ENCODE peak calls at places on chromosomes 1 and 21, in six cellular contexts. One of them, this sample, is unnamed.

GRCh38 chr1:186887198-186887597 is 58.4 kb downstream of the PLA2G4A start:
- DNase-seq in fibroblast of lung: no peak
- DNase-seq in GM23248: no peak
- DNase-seq in K562: no peak
- DNase-seq in SK-N-SH: no peak
- DNase-seq in endodermal cell: no peak
- DNase-seq in this sample: peak

GRCh38 chr1:221711156-221711577 is 30.7 kb downstream of the DUSP10 start:
- DNase-seq in fibroblast of lung: no peak
- DNase-seq in GM23248: no peak
- DNase-seq in K562: no peak
- DNase-seq in SK-N-SH: no peak
- DNase-seq in endodermal cell: no peak
- DNase-seq in this sample: no peak

GRCh38 chr1:10788592-10789006 is 7.8 kb downstream of the CASZ1 start:
- DNase-seq in fibroblast of lung: no peak
- DNase-seq in GM23248: no peak
- DNase-seq in K562: no peak
- DNase-seq in SK-N-SH: peak
- DNase-seq in endodermal cell: peak
- DNase-seq in this sample: no peak

GRCh38 chr1:110337704-110338199 is 1.4 kb upstream of the RBM15 start:
- DNase-seq in fibroblast of lung: no peak
- DNase-seq in GM23248: peak
- DNase-seq in K562: peak
- DNase-seq in SK-N-SH: peak
- DNase-seq in endodermal cell: peak
- DNase-seq in this sample: no peak

GRCh38 chr1:235112297-235113182 is 16.1 kb downstream of the TOMM20 start:
- DNase-seq in fibroblast of lung: no peak
- DNase-seq in GM23248: no peak
- DNase-seq in K562: no peak
- DNase-seq in SK-N-SH: no peak
- DNase-seq in endodermal cell: peak
- DNase-seq in this sample: no peak

GRCh38 chr21:37407719-37408455 is 41.3 kb downstream of the DYRK1A start:
- DNase-seq in fibroblast of lung: peak
- DNase-seq in GM23248: peak
- DNase-seq in K562: no peak
- DNase-seq in SK-N-SH: no peak
- DNase-seq in endodermal cell: no peak
- DNase-seq in this sample: peak

GRCh38 chr1:173253046-173253445 is 45.9 kb upstream of the TNFSF4 start:
- DNase-seq in fibroblast of lung: peak
- DNase-seq in GM23248: peak
- DNase-seq in K562: no peak
- DNase-seq in SK-N-SH: no peak
- DNase-seq in endodermal cell: no peak
- DNase-seq in this sample: peak

GRCh38 chr1:55309053-55309452 is 93.9 kb upstream of the USP24 start:
- DNase-seq in fibroblast of lung: peak
- DNase-seq in GM23248: no peak
- DNase-seq in K562: no peak
- DNase-seq in SK-N-SH: no peak
- DNase-seq in endodermal cell: peak
- DNase-seq in this sample: peak

GRCh38 chr1:214525535-214526019 is 25.8 kb downstream of the PTPN14 start:
- DNase-seq in fibroblast of lung: peak
- DNase-seq in GM23248: peak
- DNase-seq in K562: no peak
- DNase-seq in SK-N-SH: no peak
- DNase-seq in endodermal cell: no peak
- DNase-seq in this sample: peak

GRCh38 chr1:26744075-26744958 is 43.4 kb upstream of the PIGV start:
- DNase-seq in fibroblast of lung: peak
- DNase-seq in GM23248: peak
- DNase-seq in K562: peak
- DNase-seq in SK-N-SH: peak
- DNase-seq in endodermal cell: peak
- DNase-seq in this sample: peak
- H3K9ac ChIP-seq in fibroblast of lung: no peak
- H3K9ac ChIP-seq in GM23248: peak
- H3K9ac ChIP-seq in K562: peak
- H3K9ac ChIP-seq in SK-N-SH: peak
- H3K9ac ChIP-seq in endodermal cell: no peak
- H3K9ac ChIP-seq in this sample: peak

DNA sequence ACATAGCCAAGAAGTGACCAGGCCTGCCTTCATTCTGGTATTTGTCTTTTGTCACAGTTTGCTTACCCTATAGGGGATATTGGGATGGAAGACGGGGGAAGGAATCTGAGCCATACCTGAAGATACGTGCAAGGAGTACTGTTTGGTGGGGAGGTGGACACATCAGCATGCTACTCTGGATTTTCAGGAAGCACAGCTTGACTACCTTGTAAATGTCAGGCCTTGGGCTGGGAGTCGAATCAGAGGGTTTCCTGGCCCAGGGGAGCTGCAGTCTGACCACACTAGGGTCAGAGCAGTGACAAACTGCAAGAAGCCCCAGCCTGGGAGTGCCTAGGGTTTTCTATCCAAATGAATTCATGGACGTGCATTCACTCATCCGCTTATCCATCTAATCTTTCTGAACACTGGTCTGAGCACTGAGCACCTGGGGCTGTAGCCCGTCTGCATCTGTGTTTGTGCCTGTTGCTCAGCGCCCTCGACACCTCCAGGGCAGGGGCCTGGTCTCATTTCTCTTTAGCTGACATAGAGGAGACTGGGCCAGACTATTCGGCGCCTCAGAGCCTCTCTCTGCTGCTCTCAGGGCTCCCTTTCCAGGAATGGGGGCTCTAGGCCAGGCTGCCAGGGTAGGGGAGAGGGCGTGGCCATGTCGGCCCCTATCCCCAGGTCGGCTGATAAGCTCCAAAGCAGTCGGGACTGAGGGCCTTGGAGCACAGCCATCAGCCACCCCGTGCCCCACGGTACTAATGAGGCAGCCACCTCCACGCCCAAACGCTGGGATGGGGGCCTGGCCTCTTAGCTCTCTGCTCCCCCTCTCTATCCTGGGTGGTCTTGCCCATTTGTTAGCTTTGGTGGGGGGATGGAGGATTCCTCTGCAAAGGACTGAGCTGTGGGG is 47.0 kb upstream of the SLC2A1 start:
- DNase-seq in fibroblast of lung: no peak
- DNase-seq in GM23248: no peak
- DNase-seq in K562: peak
- DNase-seq in SK-N-SH: peak
- DNase-seq in endodermal cell: peak
- DNase-seq in this sample: no peak
- H3K9ac ChIP-seq in fibroblast of lung: no peak
- H3K9ac ChIP-seq in GM23248: no peak
- H3K9ac ChIP-seq in K562: no peak
- H3K9ac ChIP-seq in SK-N-SH: no peak
- H3K9ac ChIP-seq in endodermal cell: no peak
- H3K9ac ChIP-seq in this sample: no peak

GRCh38 chr1:1432566-1432950 is 2.9 kb upstream of the VWA1 start:
- DNase-seq in fibroblast of lung: no peak
- DNase-seq in GM23248: no peak
- DNase-seq in K562: no peak
- DNase-seq in SK-N-SH: peak
- DNase-seq in endodermal cell: no peak
- DNase-seq in this sample: no peak
- H3K9ac ChIP-seq in fibroblast of lung: no peak
- H3K9ac ChIP-seq in GM23248: no peak
- H3K9ac ChIP-seq in K562: no peak
- H3K9ac ChIP-seq in SK-N-SH: no peak
- H3K9ac ChIP-seq in endodermal cell: no peak
- H3K9ac ChIP-seq in this sample: no peak

DNA sequence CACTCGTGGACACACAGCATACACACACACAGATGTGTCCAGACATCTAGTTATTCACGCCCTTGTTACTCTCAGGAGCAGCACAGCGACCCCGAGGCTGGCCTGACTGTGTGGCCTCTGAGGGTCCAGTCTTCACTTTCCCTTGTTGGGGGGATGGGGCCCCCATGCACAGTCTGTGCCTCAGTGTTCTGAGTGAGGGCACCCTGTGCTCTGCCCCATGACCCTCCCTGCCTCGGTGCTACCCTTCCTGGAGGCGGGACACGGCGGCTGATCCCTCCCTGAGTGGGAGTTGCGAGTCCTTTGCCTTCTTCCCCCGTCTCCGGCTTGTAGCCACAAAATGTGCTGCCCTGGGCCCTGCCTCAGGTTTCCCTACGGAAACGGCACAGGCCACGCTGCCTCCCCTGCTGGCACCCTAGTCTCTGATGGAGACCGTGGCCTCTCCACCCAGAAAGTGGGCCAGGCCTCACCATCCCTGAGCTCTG is 8.6 kb downstream of the CSTB start:
- DNase-seq in fibroblast of lung: no peak
- DNase-seq in GM23248: no peak
- DNase-seq in K562: no peak
- DNase-seq in SK-N-SH: no peak
- DNase-seq in endodermal cell: no peak
- DNase-seq in this sample: no peak
- H3K9ac ChIP-seq in fibroblast of lung: no peak
- H3K9ac ChIP-seq in GM23248: peak
- H3K9ac ChIP-seq in K562: peak
- H3K9ac ChIP-seq in SK-N-SH: no peak
- H3K9ac ChIP-seq in endodermal cell: no peak
- H3K9ac ChIP-seq in this sample: peak

GRCh38 chr1:44646711-44647110 is 27.6 kb downstream of the TMEM53 start:
- DNase-seq in fibroblast of lung: no peak
- DNase-seq in GM23248: no peak
- DNase-seq in K562: no peak
- DNase-seq in SK-N-SH: no peak
- DNase-seq in endodermal cell: no peak
- DNase-seq in this sample: no peak

GRCh38 chr1:44643721-44644330 is 30.5 kb downstream of the TMEM53 start:
- DNase-seq in fibroblast of lung: no peak
- DNase-seq in GM23248: no peak
- DNase-seq in K562: no peak
- DNase-seq in SK-N-SH: no peak
- DNase-seq in endodermal cell: no peak
- DNase-seq in this sample: peak

GRCh38 chr1:44646276-44646675 is 28.0 kb downstream of the TMEM53 start:
- DNase-seq in fibroblast of lung: peak
- DNase-seq in GM23248: no peak
- DNase-seq in K562: no peak
- DNase-seq in SK-N-SH: no peak
- DNase-seq in endodermal cell: no peak
- DNase-seq in this sample: peak

GRCh38 chr1:44644806-44645205 is 29.5 kb downstream of the TMEM53 start:
- DNase-seq in fibroblast of lung: no peak
- DNase-seq in GM23248: no peak
- DNase-seq in K562: no peak
- DNase-seq in SK-N-SH: no peak
- DNase-seq in endodermal cell: no peak
- DNase-seq in this sample: no peak

DNA sequence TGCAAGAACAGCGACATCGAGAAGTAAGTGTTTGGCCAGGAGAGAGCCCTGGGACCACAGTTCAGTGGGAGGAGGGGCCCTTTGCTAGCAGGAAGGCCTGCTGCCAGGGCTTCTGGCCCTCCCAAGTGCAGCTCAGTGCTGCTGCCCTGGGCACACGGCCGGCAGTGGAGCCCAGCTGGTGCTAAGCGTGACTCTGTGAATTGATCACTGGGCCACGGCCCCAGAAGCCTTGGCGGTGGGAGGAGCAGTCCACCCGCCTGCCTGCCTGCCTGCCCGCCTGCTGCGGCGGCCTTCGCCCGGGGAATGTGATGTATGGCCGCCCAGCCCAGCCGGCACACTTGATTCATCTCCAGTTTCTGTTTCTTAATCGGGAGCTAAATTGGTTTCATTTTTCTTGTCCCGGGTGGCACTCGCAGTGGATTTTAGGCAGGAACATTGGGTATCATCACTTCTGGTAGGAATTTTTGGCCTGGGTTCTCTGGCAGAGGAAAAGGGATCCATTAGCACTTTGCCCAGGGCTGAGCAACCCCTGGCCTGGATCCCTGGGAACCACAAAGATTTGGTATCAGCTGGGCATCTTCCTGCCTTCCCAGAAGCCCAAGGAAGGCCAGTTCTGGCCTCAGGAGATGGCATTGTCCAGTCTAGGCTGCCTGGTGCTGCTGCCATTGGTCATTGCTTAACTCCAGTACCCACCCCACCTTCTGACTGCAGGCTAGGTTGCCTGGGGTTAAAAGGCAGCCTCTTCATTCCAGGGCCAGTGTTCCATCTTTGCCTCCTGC is 28.6 kb downstream of the TMEM53 start:
- DNase-seq in fibroblast of lung: peak
- DNase-seq in GM23248: peak
- DNase-seq in K562: no peak
- DNase-seq in SK-N-SH: no peak
- DNase-seq in endodermal cell: no peak
- DNase-seq in this sample: peak
- H3K9ac ChIP-seq in fibroblast of lung: no peak
- H3K9ac ChIP-seq in GM23248: peak
- H3K9ac ChIP-seq in K562: no peak
- H3K9ac ChIP-seq in SK-N-SH: no peak
- H3K9ac ChIP-seq in endodermal cell: no peak
- H3K9ac ChIP-seq in this sample: no peak